ENCODE peak calls at places on chromosomes 16 and 17, in nine cellular contexts. C is heart left ventricle, V is cardiac muscle cell, E is heart right ventricle, F is astrocyte of the spinal cord, D is brain microvascular endothelial cell, U is PC-3, Y is GM13976, N is WTC11. T is an unnamed sample.

GRCh38 chr16:4805231-4805630 is 2.8 kb upstream of the ROGDI start:
- DNase-seq in E (peak; percentile 53), F (no peak), D (no peak), V (peak; percentile 60), U (no peak), N (no peak), C (peak; percentile 47), Y (no peak), T (no peak)

GRCh38 chr17:48997827-48998556 is 807 bp downstream of the IGF2BP1 start:
- DNase-seq in C (no peak), U (no peak), E (no peak), F (no peak), N (peak; percentile 40), V (no peak), Y (no peak), D (no peak), T (peak; percentile 49)

GRCh38 chr17:77312786-77313599 is 172.2 kb downstream of the SEC14L1 start:
- DNase-seq in N (no peak), D (peak; percentile 77), V (no peak), C (peak; percentile 59), E (peak; percentile 62), Y (no peak), F (peak; percentile 88), U (no peak), T (no peak)

GRCh38 chr17:59707971-59708425 is 544 bp downstream of the VMP1 start:
- DNase-seq in Y (no peak), U (no peak), N (no peak), F (no peak), V (peak; percentile 39), E (no peak), D (no peak), C (no peak), T (no peak)

GRCh38 chr16:48393843-48394703 is 8.9 kb upstream of the SIAH1 start:
- DNase-seq in E (no peak), V (no peak), D (peak; percentile 8), C (no peak), F (no peak), Y (no peak), U (no peak), N (no peak), T (no peak)

GRCh38 chr17:336110-337021 is 16.2 kb downstream of the RPH3AL start:
- DNase-seq in U (no peak), V (peak; percentile 78), F (no peak), Y (no peak), D (no peak), E (peak; percentile 62), N (no peak), C (peak; percentile 62), T (no peak)

GRCh38 chr16:85912271-85912974 is 13.5 kb downstream of the IRF8 start:
- DNase-seq in U (no peak), V (no peak), C (no peak), Y (no peak), D (peak; percentile 43), N (no peak), F (no peak), E (no peak), T (no peak)

GRCh38 chr16:53207810-53208752 is 153.3 kb downstream of the CHD9 start:
- DNase-seq in V (peak; percentile 89), C (peak; percentile 43), E (peak; percentile 64), U (peak; percentile 66), F (peak; percentile 85), D (peak; percentile 74), Y (peak; percentile 78), N (peak; percentile 29), T (peak; percentile 71)

GRCh38 chr16:4058386-4058785 is 57.9 kb downstream of the ADCY9 start:
- DNase-seq in V (no peak), D (no peak), Y (no peak), C (no peak), U (peak; percentile 3), E (no peak), N (no peak), F (peak; percentile 18), T (no peak)

GRCh38 chr17:1516403-1517161 is at the start of gene INPP5K:
- DNase-seq in D (peak; percentile 94), C (peak; percentile 99), N (peak; percentile 93), Y (peak; percentile 100), F (peak; percentile 98), E (peak; percentile 98), U (peak; percentile 95), V (peak; percentile 99), T (peak; percentile 99)

GRCh38 chr17:67441052-67441738 is 64.1 kb downstream of the PITPNC1 start:
- DNase-seq in N (no peak), V (no peak), D (peak; percentile 88), Y (peak; percentile 50), F (peak; percentile 74), E (peak; percentile 21), C (no peak), U (peak; percentile 89), T (peak; percentile 36)

GRCh38 chr16:4682084-4682581 is 11.2 kb upstream of the NUDT16L1 start:
- DNase-seq in E (no peak), V (no peak), Y (no peak), N (no peak), F (no peak), D (no peak), C (no peak), U (no peak), T (no peak)

GRCh38 chr17:77746901-77747620 is 211.4 kb upstream of the TNRC6C start:
- DNase-seq in Y (no peak), N (peak; percentile 12), V (no peak), U (no peak), C (no peak), F (no peak), D (no peak), E (no peak), T (no peak)

GRCh38 chr17:57317016-57317415 is 60.7 kb downstream of the MSI2 start:
- DNase-seq in V (no peak), E (no peak), U (no peak), F (no peak), N (no peak), D (no peak), Y (no peak), C (no peak), T (no peak)

GRCh38 chr17:49597928-49598655 is 22.4 kb downstream of the NXPH3 start:
- DNase-seq in U (no peak), C (no peak), Y (no peak), E (no peak), V (no peak), F (no peak), N (no peak), D (no peak), T (no peak)

GRCh38 chr17:73564856-73565255 is 79.4 kb downstream of the SDK2 start:
- DNase-seq in E (no peak), F (no peak), C (no peak), U (peak; percentile 79), V (no peak), D (no peak), Y (no peak), N (no peak), T (no peak)

GRCh38 chr17:28042657-28042720 is at the start of gene NLK:
- DNase-seq in D (no peak), F (no peak), E (no peak), V (no peak), N (no peak), U (no peak), Y (no peak), C (no peak), T (no peak)
- TF ChIP-seq CTCF in D (no peak), F (no peak), E (no peak), V (no peak), N (no peak), U (no peak), Y (no peak), C (no peak), T (no peak)

GRCh38 chr16:14013571-14014283 is 57.4 kb upstream of the MRTFB start:
- DNase-seq in U (peak; percentile 62), F (peak; percentile 78), E (peak; percentile 50), V (peak; percentile 62), C (no peak), Y (no peak), D (peak; percentile 47), N (no peak), T (no peak)

GRCh38 chr16:14015017-14015416 is 56.1 kb upstream of the MRTFB start:
- DNase-seq in Y (no peak), F (no peak), E (no peak), N (no peak), U (no peak), C (no peak), V (no peak), D (no peak), T (no peak)

GRCh38 chr16:14014284-14014625 is 56.9 kb upstream of the MRTFB start:
- DNase-seq in V (no peak), F (no peak), Y (no peak), C (no peak), E (no peak), D (no peak), U (no peak), N (no peak), T (no peak)

GRCh38 chr16:14015461-14015860 is 55.7 kb upstream of the MRTFB start:
- DNase-seq in N (no peak), V (no peak), C (no peak), E (no peak), U (no peak), D (no peak), F (no peak), Y (no peak), T (no peak)

GRCh38 chr16:14015948-14016347 is 55.2 kb upstream of the MRTFB start:
- DNase-seq in E (no peak), N (no peak), C (no peak), D (peak; percentile 42), U (peak; percentile 65), F (peak; percentile 67), Y (no peak), V (no peak), T (no peak)
- TF ChIP-seq CTCF in E (peak; percentile 23), N (no peak), C (no peak), D (no peak), U (no peak), F (no peak), Y (no peak), V (no peak), T (no peak)

DNA sequence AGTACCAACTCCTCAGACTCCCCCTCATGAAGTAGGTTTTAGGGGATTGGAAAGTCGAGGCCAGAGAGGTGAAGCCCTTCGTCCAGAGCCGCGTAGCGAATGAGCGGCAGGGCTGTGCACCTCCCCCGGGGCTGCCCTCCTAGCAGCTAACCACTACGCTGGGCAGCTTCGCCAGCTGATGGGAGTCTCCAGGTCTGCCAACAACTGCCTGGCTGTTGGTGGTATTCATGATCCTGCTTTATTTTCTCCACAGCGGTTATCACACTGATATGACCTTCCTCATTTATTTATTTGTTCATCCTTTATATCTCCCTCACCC is 773 bp upstream of the NETO2 start:
- DNase-seq in U (no peak), Y (no peak), F (no peak), C (no peak), E (no peak), V (no peak), D (no peak), N (no peak), T (no peak)
- TF ChIP-seq CTCF in U (no peak), Y (no peak), F (no peak), C (no peak), E (no peak), V (no peak), D (no peak), N (no peak), T (no peak)

DNA sequence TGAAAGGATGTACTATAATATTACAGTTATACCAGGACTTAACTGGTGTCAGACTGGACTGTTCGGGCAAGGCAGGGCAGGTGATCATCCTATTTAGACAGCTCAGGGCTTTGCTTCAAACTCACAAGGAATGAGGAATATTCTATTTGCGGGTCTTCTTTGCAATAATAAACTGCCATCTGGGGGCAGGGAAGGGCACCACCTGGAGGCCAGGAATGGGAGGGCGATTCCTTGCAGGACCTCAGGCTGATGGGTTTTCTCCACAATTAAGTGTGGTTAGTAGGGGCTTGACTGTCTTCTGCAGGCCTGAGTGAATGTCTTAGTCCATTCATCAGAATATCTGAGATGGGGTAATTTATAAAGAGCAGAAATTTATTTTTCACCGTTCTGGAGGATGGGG is 424.1 kb downstream of the CA10 start:
- DNase-seq in U (peak; percentile 45), D (no peak), F (no peak), Y (no peak), N (peak; percentile 41), V (no peak), C (no peak), E (no peak), T (peak; percentile 5)
- TF ChIP-seq CTCF in U (peak; percentile 84), D (no peak), F (peak; percentile 30), Y (peak; percentile 26), N (peak; percentile 49), V (no peak), C (peak; percentile 28), E (peak; percentile 32), T (peak; percentile 21)

T was measured in GM20000.